ENCODE peak calls at places on chromosome X, in six cellular contexts. One of them, this sample, is unnamed.

GRCh38 chrX:77785400-77785745 is 643 bp downstream of the ATRX start:
- DNase-seq in K562: peak; percentile 27
- DNase-seq in GM12878: no peak
- DNase-seq in SK-N-SH: peak; percentile 74
- DNase-seq in transverse colon: peak; percentile 13
- DNase-seq in upper lobe of left lung: no peak
- DNase-seq in this sample: no peak

GRCh38 chrX:108527724-108528123 is 88.1 kb downstream of the COL4A5 start:
- DNase-seq in GM12878: no peak
- DNase-seq in K562: no peak
- DNase-seq in transverse colon: no peak
- DNase-seq in SK-N-SH: no peak
- DNase-seq in upper lobe of left lung: no peak
- DNase-seq in this sample: no peak

GRCh38 chrX:15405846-15406245 is 21.6 kb upstream of the VEGFD start:
- DNase-seq in GM12878: no peak
- DNase-seq in transverse colon: no peak
- DNase-seq in upper lobe of left lung: no peak
- DNase-seq in K562: no peak
- DNase-seq in SK-N-SH: no peak
- DNase-seq in this sample: peak; percentile 62

GRCh38 chrX:153744210-153745066 is 19.6 kb upstream of the PLXNB3 start:
- DNase-seq in SK-N-SH: peak; percentile 65
- DNase-seq in GM12878: no peak
- DNase-seq in K562: no peak
- DNase-seq in upper lobe of left lung: peak; percentile 73
- DNase-seq in transverse colon: no peak
- DNase-seq in this sample: peak; percentile 76

GRCh38 chrX:138711399-138712347 is at the start of gene FGF13:
- DNase-seq in K562: no peak
- DNase-seq in upper lobe of left lung: peak; percentile 49
- DNase-seq in SK-N-SH: peak; percentile 35
- DNase-seq in transverse colon: peak; percentile 7
- DNase-seq in GM12878: no peak
- DNase-seq in this sample: peak; percentile 68

GRCh38 chrX:15399901-15400500 is 15.8 kb upstream of the VEGFD start:
- DNase-seq in GM12878: no peak
- DNase-seq in upper lobe of left lung: no peak
- DNase-seq in SK-N-SH: no peak
- DNase-seq in transverse colon: no peak
- DNase-seq in K562: no peak
- DNase-seq in this sample: no peak

GRCh38 chrX:82134378-82134777 is 932.5 kb downstream of the SH3BGRL start:
- DNase-seq in K562: no peak
- DNase-seq in SK-N-SH: no peak
- DNase-seq in GM12878: no peak
- DNase-seq in transverse colon: no peak
- DNase-seq in upper lobe of left lung: no peak
- DNase-seq in this sample: no peak

GRCh38 chrX:38770152-38770551 is 31.1 kb upstream of the MID1IP1 start:
- DNase-seq in SK-N-SH: no peak
- DNase-seq in upper lobe of left lung: no peak
- DNase-seq in GM12878: no peak
- DNase-seq in transverse colon: no peak
- DNase-seq in K562: peak; percentile 42
- DNase-seq in this sample: no peak

GRCh38 chrX:49878834-49879655 is at the start of gene USP27X:
- DNase-seq in K562: peak; percentile 85
- DNase-seq in transverse colon: peak; percentile 81
- DNase-seq in SK-N-SH: peak; percentile 80
- DNase-seq in GM12878: peak; percentile 27
- DNase-seq in upper lobe of left lung: peak; percentile 93
- DNase-seq in this sample: peak; percentile 90

GRCh38 chrX:149248073-149248625 is 257.0 kb downstream of the IDS start:
- DNase-seq in GM12878: no peak
- DNase-seq in SK-N-SH: no peak
- DNase-seq in K562: no peak
- DNase-seq in upper lobe of left lung: no peak
- DNase-seq in transverse colon: no peak
- DNase-seq in this sample: no peak

GRCh38 chrX:29652484-29652883 is 562.9 kb upstream of the MAGEB2 start:
- DNase-seq in GM12878: no peak
- DNase-seq in transverse colon: no peak
- DNase-seq in upper lobe of left lung: no peak
- DNase-seq in SK-N-SH: no peak
- DNase-seq in K562: no peak
- DNase-seq in this sample: no peak

GRCh38 chrX:153310901-153311300 is 10.7 kb downstream of the PNMA6F start:
- DNase-seq in SK-N-SH: no peak
- DNase-seq in transverse colon: no peak
- DNase-seq in GM12878: no peak
- DNase-seq in upper lobe of left lung: no peak
- DNase-seq in K562: no peak
- DNase-seq in this sample: no peak

GRCh38 chrX:118215346-118215745 is 98.7 kb upstream of the KLHL13 start:
- DNase-seq in GM12878: no peak
- DNase-seq in upper lobe of left lung: no peak
- DNase-seq in SK-N-SH: no peak
- DNase-seq in transverse colon: no peak
- DNase-seq in K562: no peak
- DNase-seq in this sample: no peak

GRCh38 chrX:129493643-129494042 is 29.6 kb downstream of the SMARCA1 start:
- DNase-seq in upper lobe of left lung: no peak
- DNase-seq in SK-N-SH: no peak
- DNase-seq in transverse colon: no peak
- DNase-seq in GM12878: no peak
- DNase-seq in K562: no peak
- DNase-seq in this sample: no peak

GRCh38 chrX:129689881-129690280 is 35.1 kb upstream of the APLN start:
- DNase-seq in GM12878: no peak
- DNase-seq in transverse colon: no peak
- DNase-seq in SK-N-SH: no peak
- DNase-seq in upper lobe of left lung: no peak
- DNase-seq in K562: no peak
- DNase-seq in this sample: no peak

GRCh38 chrX:154749856-154750255 is 1.0 kb downstream of the GAB3 start:
- DNase-seq in SK-N-SH: no peak
- DNase-seq in upper lobe of left lung: no peak
- DNase-seq in K562: no peak
- DNase-seq in GM12878: no peak
- DNase-seq in transverse colon: no peak
- DNase-seq in this sample: no peak

GRCh38 chrX:18855919-18856644 is 127.8 kb downstream of the PHKA2 start:
- DNase-seq in upper lobe of left lung: no peak
- DNase-seq in transverse colon: no peak
- DNase-seq in GM12878: peak; percentile 90
- DNase-seq in K562: no peak
- DNase-seq in SK-N-SH: no peak
- DNase-seq in this sample: no peak

GRCh38 chrX:70022608-70023007 is 27.1 kb downstream of the AWAT2 start:
- DNase-seq in GM12878: no peak
- DNase-seq in transverse colon: no peak
- DNase-seq in upper lobe of left lung: no peak
- DNase-seq in K562: no peak
- DNase-seq in SK-N-SH: no peak
- DNase-seq in this sample: no peak

GRCh38 chrX:1526565-1526964 is 10.4 kb downstream of the P2RY8 start:
- DNase-seq in transverse colon: no peak
- DNase-seq in SK-N-SH: no peak
- DNase-seq in K562: no peak
- DNase-seq in GM12878: no peak
- DNase-seq in upper lobe of left lung: no peak
- DNase-seq in this sample: no peak

GRCh38 chrX:68084765-68085164 is 348.5 kb downstream of the OPHN1 start:
- DNase-seq in GM12878: no peak
- DNase-seq in upper lobe of left lung: no peak
- DNase-seq in K562: no peak
- DNase-seq in SK-N-SH: no peak
- DNase-seq in transverse colon: no peak
- DNase-seq in this sample: no peak

GRCh38 chrX:151973851-151974335 is 583 bp downstream of the GABRE start:
- DNase-seq in GM12878: no peak
- DNase-seq in transverse colon: peak; percentile 21
- DNase-seq in K562: no peak
- DNase-seq in upper lobe of left lung: no peak
- DNase-seq in SK-N-SH: peak; percentile 19
- DNase-seq in this sample: no peak

GRCh38 chrX:151975228-151975593 is 735 bp upstream of the GABRE start:
- DNase-seq in upper lobe of left lung: no peak
- DNase-seq in K562: no peak
- DNase-seq in SK-N-SH: no peak
- DNase-seq in GM12878: no peak
- DNase-seq in transverse colon: no peak
- DNase-seq in this sample: no peak

GRCh38 chrX:151974336-151975227 is at the start of gene GABRE:
- DNase-seq in GM12878: no peak
- DNase-seq in transverse colon: peak; percentile 73
- DNase-seq in K562: peak; percentile 85
- DNase-seq in upper lobe of left lung: peak; percentile 91
- DNase-seq in SK-N-SH: peak; percentile 40
- DNase-seq in this sample: peak; percentile 73

GRCh38 chrX:151975736-151976275 is 1.3 kb upstream of the GABRE start:
- DNase-seq in SK-N-SH: no peak
- DNase-seq in upper lobe of left lung: no peak
- DNase-seq in GM12878: no peak
- DNase-seq in transverse colon: no peak
- DNase-seq in K562: no peak
- DNase-seq in this sample: no peak

GRCh38 chrX:151973262-151973661 is 1.2 kb downstream of the GABRE start:
- DNase-seq in transverse colon: no peak
- DNase-seq in GM12878: no peak
- DNase-seq in K562: no peak
- DNase-seq in SK-N-SH: no peak
- DNase-seq in upper lobe of left lung: no peak
- DNase-seq in this sample: no peak
- H3K27ac ChIP-seq in transverse colon: peak overlapping the region; percentile 73
- H3K27ac ChIP-seq in GM12878: no peak overlapping the region
- H3K27ac ChIP-seq in K562: peak overlapping the region; percentile 83
- H3K27ac ChIP-seq in SK-N-SH: no peak overlapping the region
- H3K27ac ChIP-seq in upper lobe of left lung: peak overlapping the region; percentile 78
- H3K27ac ChIP-seq in this sample: peak overlapping the region; percentile 68

GRCh38 chrX:40092808-40093435 is 4.8 kb downstream of the BCOR start:
- DNase-seq in upper lobe of left lung: no peak
- DNase-seq in K562: no peak
- DNase-seq in transverse colon: no peak
- DNase-seq in GM12878: no peak
- DNase-seq in SK-N-SH: no peak
- DNase-seq in this sample: no peak
- H3K4me1 ChIP-seq in upper lobe of left lung: peaks cover 17% of the 10 kb centered on the region
- H3K4me1 ChIP-seq in K562: peaks cover 41% of the 10 kb centered on the region
- H3K4me1 ChIP-seq in transverse colon: peaks cover 62% of the 10 kb centered on the region
- H3K4me1 ChIP-seq in GM12878: no peaks in the 10 kb centered on the region
- H3K4me1 ChIP-seq in SK-N-SH: peaks cover 8% of the 10 kb centered on the region
- H3K4me1 ChIP-seq in this sample: no peaks in the 10 kb centered on the region

DNA sequence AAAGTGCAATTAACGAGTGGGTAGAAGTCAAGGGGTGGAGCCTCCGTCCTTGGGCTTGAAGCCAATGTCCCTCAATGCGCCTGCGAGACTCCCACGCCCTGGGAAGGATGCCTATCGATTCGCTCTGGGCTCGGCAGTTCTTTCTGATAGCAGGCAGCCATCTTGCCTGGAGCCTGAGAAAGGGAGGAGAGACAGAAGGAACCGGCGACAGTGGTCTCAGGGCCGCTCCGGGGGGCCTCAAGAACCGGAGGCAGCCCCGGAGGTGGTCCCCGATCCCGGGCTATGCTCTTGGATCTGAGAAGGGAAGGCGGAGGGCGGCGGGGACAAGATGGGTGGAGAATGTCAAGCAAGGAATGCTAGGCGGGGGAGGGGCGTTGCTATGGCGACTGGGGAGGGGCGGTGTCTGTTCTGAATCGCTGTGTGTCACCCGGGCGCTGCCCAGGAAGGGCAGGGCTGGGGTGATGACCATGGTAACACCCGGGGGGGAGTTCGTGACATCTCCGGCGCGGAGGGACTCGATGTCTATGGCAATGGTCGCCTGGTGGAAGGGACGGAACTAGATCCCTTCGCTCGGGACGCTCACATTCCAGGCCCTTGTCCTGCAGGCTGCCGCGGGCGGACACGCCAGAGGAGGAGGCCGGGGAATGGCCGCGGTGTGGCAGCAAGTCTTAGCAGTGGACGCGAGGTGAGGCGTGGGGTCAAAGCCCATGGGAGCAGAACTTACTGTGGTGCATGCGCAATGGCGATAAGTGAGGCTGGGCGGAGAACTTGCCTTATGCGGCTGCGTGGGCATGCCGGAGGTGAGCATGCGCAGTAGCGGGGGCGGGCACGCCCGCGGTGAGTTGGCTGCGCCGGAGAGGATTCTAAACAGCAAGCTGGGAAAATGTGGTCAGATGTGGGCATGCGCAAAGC is at the start of gene WDR13:
- DNase-seq in K562: peak; percentile 91
- DNase-seq in upper lobe of left lung: peak; percentile 97
- DNase-seq in transverse colon: peak; percentile 94
- DNase-seq in SK-N-SH: peak; percentile 91
- DNase-seq in GM12878: peak; percentile 84
- DNase-seq in this sample: peak; percentile 95
- TF ChIP-seq EP300 in K562: peak; percentile 42
- TF ChIP-seq EP300 in upper lobe of left lung: peak; percentile 53
- TF ChIP-seq EP300 in transverse colon: no peak
- TF ChIP-seq EP300 in SK-N-SH: no peak
- TF ChIP-seq EP300 in GM12878: no peak
- TF ChIP-seq EP300 in this sample: no peak

DNA sequence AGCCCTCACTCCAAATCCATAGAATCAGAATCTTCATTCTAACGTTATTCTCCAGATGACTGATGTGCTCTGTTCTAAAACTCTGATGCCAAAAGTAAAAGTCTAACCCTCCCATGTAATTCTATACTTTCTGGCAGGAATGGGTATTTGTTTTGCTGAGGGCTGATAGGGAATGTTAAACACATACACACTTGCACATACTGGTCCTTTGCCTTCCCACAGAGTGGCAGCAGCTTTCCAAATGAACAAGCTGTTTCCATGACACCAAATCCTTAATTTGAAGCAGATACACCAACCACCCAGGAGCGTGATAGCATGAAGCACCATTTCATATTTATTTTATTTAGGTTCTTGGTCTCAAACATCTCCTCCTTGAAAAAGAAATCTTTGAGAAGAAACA is 155.5 kb upstream of the PRDX4 start:
- DNase-seq in SK-N-SH: peak; percentile 21
- DNase-seq in GM12878: no peak
- DNase-seq in upper lobe of left lung: no peak
- DNase-seq in K562: no peak
- DNase-seq in transverse colon: no peak
- DNase-seq in this sample: no peak
- H3K27ac ChIP-seq in SK-N-SH: no peak overlapping the region
- H3K27ac ChIP-seq in GM12878: no peak overlapping the region
- H3K27ac ChIP-seq in upper lobe of left lung: no peak overlapping the region
- H3K27ac ChIP-seq in K562: no peak overlapping the region
- H3K27ac ChIP-seq in transverse colon: no peak overlapping the region
- H3K27ac ChIP-seq in this sample: no peak overlapping the region

GRCh38 chrX:65607070-65607742 is 60.2 kb upstream of the MSN start:
- DNase-seq in K562: no peak
- DNase-seq in GM12878: no peak
- DNase-seq in upper lobe of left lung: no peak
- DNase-seq in transverse colon: no peak
- DNase-seq in SK-N-SH: no peak
- DNase-seq in this sample: no peak
- H3K4me1 ChIP-seq in K562: peaks cover 3% of the 10 kb centered on the region
- H3K4me1 ChIP-seq in GM12878: no peaks in the 10 kb centered on the region
- H3K4me1 ChIP-seq in upper lobe of left lung: peaks cover 17% of the 10 kb centered on the region
- H3K4me1 ChIP-seq in transverse colon: peaks cover 6% of the 10 kb centered on the region
- H3K4me1 ChIP-seq in SK-N-SH: no peaks in the 10 kb centered on the region
- H3K4me1 ChIP-seq in this sample: no peaks in the 10 kb centered on the region

This sample was measured in sigmoid colon.